ENCODE peak calls at places on chromosomes 11 and 22, in ten cellular contexts. F is AG04450, C is neural progenitor cell, H is transverse colon, K is GM23338, S is endothelial cell of umbilical vein, P is pancreas, Y is MM.1S, W is adrenal gland, G is mucosa of descending colon. U is an unnamed sample.

GRCh38 chr22:30994960-30995359 is 25.9 kb downstream of the TUG1 start:
- DNase-seq in F (no peak), C (no peak), H (no peak), K (no peak), S (no peak), P (no peak), Y (no peak), W (no peak), G (no peak), U (no peak)

GRCh38 chr11:93573184-93573583 is 30.0 kb upstream of the SMCO4 start:
- DNase-seq in F (no peak), C (no peak), H (no peak), K (no peak), S (no peak), P (no peak), Y (no peak), W (no peak), G (no peak), U (no peak)

GRCh38 chr11:106644824-106645223 is 373.5 kb downstream of the GUCY1A2 start:
- DNase-seq in F (no peak), C (no peak), H (no peak), K (no peak), S (no peak), P (no peak), Y (peak), W (no peak), G (no peak), U (peak)

GRCh38 chr11:35390737-35391682 is 28.3 kb downstream of the SLC1A2 start:
- DNase-seq in F (no peak), C (no peak), H (peak), K (no peak), S (no peak), P (peak), Y (no peak), W (no peak), G (peak), U (peak)

GRCh38 chr11:9982127-9982795 is 311.8 kb downstream of the SBF2 start:
- DNase-seq in F (no peak), C (no peak), H (no peak), K (no peak), S (peak), P (no peak), Y (no peak), W (no peak), G (no peak), U (no peak)

GRCh38 chr22:20061481-20061861 is 18.6 kb upstream of the DGCR8 start:
- DNase-seq in F (no peak), C (no peak), H (no peak), K (no peak), S (peak), P (no peak), Y (no peak), W (peak), G (no peak), U (peak)

GRCh38 chr11:32231909-32232493 is 141.1 kb downstream of the RCN1 start:
- DNase-seq in F (no peak), C (peak), H (no peak), K (peak), S (peak), P (no peak), Y (peak), W (no peak), G (no peak), U (peak)

GRCh38 chr11:120304526-120304925 is 20.6 kb upstream of the TLCD5 start:
- DNase-seq in F (no peak), C (no peak), H (no peak), K (no peak), S (no peak), P (no peak), Y (no peak), W (no peak), G (no peak), U (peak)

GRCh38 chr22:31876156-31877035 is 67.9 kb upstream of the YWHAH start:
- DNase-seq in F (no peak), C (no peak), H (no peak), K (no peak), S (no peak), P (no peak), Y (no peak), W (no peak), G (no peak), U (no peak)

GRCh38 chr11:26837154-26837553 is 115.3 kb upstream of the SLC5A12 start:
- DNase-seq in F (no peak), C (no peak), H (no peak), K (no peak), S (no peak), P (no peak), Y (no peak), W (no peak), G (no peak), U (no peak)

GRCh38 chr11:122833133-122833470 is 5.2 kb upstream of the CRTAM start:
- DNase-seq in F (no peak), C (no peak), H (no peak), K (no peak), S (no peak), P (no peak), Y (no peak), W (no peak), G (no peak), U (no peak)

GRCh38 chr11:112268406-112268805 is 7.7 kb upstream of the PLET1 start:
- DNase-seq in F (no peak), C (no peak), H (no peak), K (no peak), S (no peak), P (no peak), Y (no peak), W (no peak), G (no peak), U (no peak)

GRCh38 chr11:112794321-112794720 is 166.9 kb upstream of the NCAM1 start:
- DNase-seq in F (no peak), C (no peak), H (no peak), K (no peak), S (no peak), P (no peak), Y (no peak), W (no peak), G (no peak), U (no peak)

GRCh38 chr11:80281194-80281593 is 840.4 kb upstream of the TENM4 start:
- DNase-seq in F (no peak), C (no peak), H (no peak), K (no peak), S (no peak), P (no peak), Y (no peak), W (no peak), G (no peak), U (no peak)

GRCh38 chr11:84963240-84963639 is 663.9 kb downstream of the DLG2 start:
- DNase-seq in F (no peak), C (no peak), H (no peak), K (peak), S (no peak), P (no peak), Y (no peak), W (no peak), G (no peak), U (no peak)

GRCh38 chr11:119889728-119890280 is 160.8 kb upstream of the NECTIN1 start:
- DNase-seq in F (no peak), C (no peak), H (no peak), K (no peak), S (no peak), P (no peak), Y (no peak), W (no peak), G (no peak), U (no peak)

GRCh38 chr11:114315749-114316368 is 19.7 kb downstream of the NNMT start:
- DNase-seq in F (no peak), C (no peak), H (peak), K (peak), S (peak), P (peak), Y (no peak), W (no peak), G (no peak), U (peak)

GRCh38 chr22:30602049-30602448 is 4.9 kb upstream of the TCN2 start:
- DNase-seq in F (no peak), C (peak), H (no peak), K (peak), S (peak), P (no peak), Y (peak), W (no peak), G (no peak), U (peak)

GRCh38 chr11:32391479-32391878 is 43.9 kb downstream of the WT1 start:
- DNase-seq in F (no peak), C (no peak), H (no peak), K (no peak), S (no peak), P (no peak), Y (no peak), W (no peak), G (no peak), U (no peak)

GRCh38 chr11:65423516-65424199 is 1.1 kb downstream of the NEAT1 start:
- DNase-seq in F (no peak), C (no peak), H (peak), K (no peak), S (peak), P (no peak), Y (no peak), W (peak), G (peak), U (no peak)

GRCh38 chr22:23862103-23862502 is 4.4 kb downstream of the SLC2A11 start:
- DNase-seq in F (no peak), C (peak), H (no peak), K (peak), S (peak), P (no peak), Y (peak), W (no peak), G (no peak), U (peak)

GRCh38 chr22:25207553-25208157 is 8.0 kb downstream of the CRYBB3 start:
- DNase-seq in F (no peak), C (no peak), H (no peak), K (no peak), S (no peak), P (no peak), Y (no peak), W (no peak), G (no peak), U (no peak)

GRCh38 chr11:114438303-114438702 is 964 bp upstream of the REXO2 start:
- DNase-seq in F (no peak), C (peak), H (no peak), K (peak), S (peak), P (no peak), Y (no peak), W (no peak), G (no peak), U (peak)

GRCh38 chr11:27213232-27213660 is 149.8 kb downstream of the CCDC34 start:
- DNase-seq in F (peak), C (peak), H (no peak), K (no peak), S (peak), P (no peak), Y (no peak), W (no peak), G (no peak), U (peak)

GRCh38 chr22:48253573-48253972 is 1491.1 kb downstream of the TBC1D22A start:
- DNase-seq in F (no peak), C (no peak), H (no peak), K (no peak), S (no peak), P (no peak), Y (no peak), W (no peak), G (no peak), U (no peak)

GRCh38 chr11:98495016-98495415 is 525.7 kb upstream of the CNTN5 start:
- DNase-seq in F (no peak), C (no peak), H (no peak), K (peak), S (no peak), P (no peak), Y (no peak), W (no peak), G (no peak), U (no peak)

GRCh38 chr11:66051766-66052663 is at the start of gene SF3B2:
- DNase-seq in F (peak), C (peak), H (peak), K (peak), S (peak), P (peak), Y (peak), W (peak), G (peak), U (peak)

GRCh38 chr11:43532046-43532445 is 148.5 kb upstream of the HSD17B12 start:
- DNase-seq in F (no peak), C (no peak), H (no peak), K (no peak), S (no peak), P (no peak), Y (no peak), W (no peak), G (no peak), U (no peak)

GRCh38 chr22:49645257-49645656 is 182.4 kb downstream of the BRD1 start:
- DNase-seq in F (no peak), C (no peak), H (no peak), K (no peak), S (no peak), P (no peak), Y (no peak), W (no peak), G (no peak), U (no peak)

GRCh38 chr11:29913352-29913751 is 103.5 kb downstream of the KCNA4 start:
- DNase-seq in F (no peak), C (no peak), H (no peak), K (no peak), S (no peak), P (no peak), Y (no peak), W (no peak), G (no peak), U (no peak)

GRCh38 chr11:1295086-1295485 is 14.3 kb downstream of the TOLLIP start:
- DNase-seq in F (no peak), C (no peak), H (peak), K (no peak), S (no peak), P (no peak), Y (no peak), W (peak), G (no peak), U (no peak)

GRCh38 chr11:1292644-1293618 is 16.5 kb downstream of the TOLLIP start:
- DNase-seq in F (no peak), C (no peak), H (peak), K (no peak), S (no peak), P (no peak), Y (no peak), W (no peak), G (no peak), U (no peak)

GRCh38 chr11:1292018-1292643 is 17.3 kb downstream of the TOLLIP start:
- DNase-seq in F (no peak), C (no peak), H (no peak), K (no peak), S (no peak), P (no peak), Y (no peak), W (no peak), G (no peak), U (no peak)

GRCh38 chr11:1295591-1295990 is 13.8 kb downstream of the TOLLIP start:
- DNase-seq in F (no peak), C (no peak), H (no peak), K (no peak), S (no peak), P (no peak), Y (no peak), W (peak), G (no peak), U (no peak)

GRCh38 chr11:1293619-1294015 is 15.8 kb downstream of the TOLLIP start:
- DNase-seq in F (no peak), C (no peak), H (peak), K (no peak), S (no peak), P (no peak), Y (no peak), W (no peak), G (no peak), U (no peak)
- TF ChIP-seq CTCF in F (peak), C (peak), H (no peak), K (peak), S (peak), P (peak), Y (peak), W (no peak), G (no peak), U (no peak)

GRCh38 chr11:63537293-63538101 is 889 bp downstream of the PLAAT4 start:
- DNase-seq in F (no peak), C (no peak), H (peak), K (no peak), S (peak), P (peak), Y (peak), W (peak), G (no peak), U (peak)

GRCh38 chr11:63535734-63536133 is 874 bp upstream of the PLAAT4 start:
- DNase-seq in F (no peak), C (no peak), H (no peak), K (no peak), S (no peak), P (no peak), Y (no peak), W (no peak), G (no peak), U (no peak)

GRCh38 chr11:63534076-63534475 is 2.5 kb upstream of the PLAAT4 start:
- DNase-seq in F (no peak), C (no peak), H (no peak), K (no peak), S (no peak), P (no peak), Y (no peak), W (no peak), G (no peak), U (no peak)

GRCh38 chr11:63534895-63535461 is 1.6 kb upstream of the PLAAT4 start:
- DNase-seq in F (no peak), C (no peak), H (no peak), K (no peak), S (no peak), P (no peak), Y (peak), W (no peak), G (no peak), U (no peak)

GRCh38 chr11:63536669-63537292 is at the start of gene PLAAT4:
- DNase-seq in F (no peak), C (no peak), H (peak), K (no peak), S (peak), P (peak), Y (peak), W (peak), G (no peak), U (peak)
- H3K4me3 ChIP-seq in F (peak), C (no peak), H (peak), K (no peak), S (peak), P (peak), Y (peak), W (peak), G (no peak), U (peak)

DNA sequence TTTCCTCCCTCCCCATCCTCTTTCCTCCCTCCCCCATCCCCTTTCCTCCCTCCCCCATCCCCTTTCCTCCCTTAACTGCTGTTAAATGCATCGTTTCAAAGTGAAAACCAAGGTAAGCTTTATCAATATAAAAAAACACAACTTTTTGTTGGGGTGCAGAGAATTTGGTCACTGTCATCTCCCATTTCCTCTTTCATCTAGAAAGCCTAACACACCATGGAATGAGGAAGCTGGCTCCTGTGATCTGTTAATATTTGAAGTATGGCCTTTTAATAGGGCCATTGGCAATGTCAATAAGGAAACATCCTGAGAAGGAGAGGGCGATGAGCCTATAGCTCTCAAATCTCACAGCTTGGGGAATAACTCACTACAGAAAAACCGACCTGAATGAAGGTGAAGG is 7.0 kb downstream of the EXPH5 start:
- DNase-seq in F (no peak), C (no peak), H (no peak), K (no peak), S (no peak), P (no peak), Y (no peak), W (no peak), G (no peak), U (no peak)
- TF ChIP-seq CTCF in F (no peak), C (no peak), H (no peak), K (no peak), S (no peak), P (no peak), Y (no peak), W (no peak), G (no peak), U (no peak)

GRCh38 chr11:47860526-47860925 is 12.4 kb upstream of the NUP160 start:
- DNase-seq in F (no peak), C (no peak), H (no peak), K (no peak), S (no peak), P (no peak), Y (no peak), W (no peak), G (no peak), U (no peak)
- H3K4me3 ChIP-seq in F (no peak), C (no peak), H (no peak), K (no peak), S (no peak), P (no peak), Y (no peak), W (no peak), G (no peak), U (no peak)

DNA sequence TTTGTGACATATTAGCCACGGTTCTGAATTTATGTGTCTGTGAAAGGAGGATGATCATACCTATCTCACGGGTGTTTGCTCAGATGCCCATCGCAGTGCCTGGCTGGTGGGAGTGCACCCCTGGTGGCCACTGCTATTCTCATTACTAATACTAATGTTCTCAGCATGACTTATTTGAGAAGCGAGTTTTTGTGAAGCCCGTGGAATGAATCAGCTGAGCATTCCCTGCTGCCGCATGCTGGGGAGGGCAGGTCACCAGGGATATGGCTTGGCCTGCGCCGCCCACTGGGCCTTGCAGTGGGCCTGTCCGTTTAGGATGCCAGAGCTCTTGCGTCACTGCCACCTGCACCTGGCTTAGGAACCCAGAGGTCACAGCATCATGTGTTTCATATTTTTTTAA is 16.8 kb downstream of the CTTN start:
- DNase-seq in F (no peak), C (no peak), H (no peak), K (no peak), S (no peak), P (no peak), Y (no peak), W (no peak), G (no peak), U (peak)
- TF ChIP-seq CTCF in F (peak), C (peak), H (no peak), K (peak), S (peak), P (no peak), Y (no peak), W (no peak), G (no peak), U (peak)

GRCh38 chr22:22741843-22742242 is 97.4 kb downstream of the GGTLC2 start:
- DNase-seq in F (no peak), C (no peak), H (no peak), K (no peak), S (no peak), P (no peak), Y (no peak), W (no peak), G (no peak), U (no peak)

GRCh38 chr22:22738959-22739585 is 94.7 kb downstream of the GGTLC2 start:
- DNase-seq in F (no peak), C (no peak), H (no peak), K (no peak), S (no peak), P (no peak), Y (no peak), W (no peak), G (no peak), U (no peak)

GRCh38 chr22:22742641-22743040 is 98.2 kb downstream of the GGTLC2 start:
- DNase-seq in F (no peak), C (no peak), H (no peak), K (no peak), S (no peak), P (no peak), Y (no peak), W (no peak), G (no peak), U (no peak)

GRCh38 chr22:22743128-22743760 is 98.8 kb downstream of the GGTLC2 start:
- DNase-seq in F (no peak), C (no peak), H (no peak), K (no peak), S (no peak), P (no peak), Y (no peak), W (no peak), G (no peak), U (no peak)

GRCh38 chr22:22740560-22741276 is 96.3 kb downstream of the GGTLC2 start:
- DNase-seq in F (no peak), C (no peak), H (no peak), K (no peak), S (no peak), P (no peak), Y (no peak), W (no peak), G (no peak), U (no peak)
- H3K4me3 ChIP-seq in F (no peak), C (no peak), H (no peak), K (no peak), S (no peak), P (no peak), Y (no peak), W (no peak), G (no peak), U (no peak)

GRCh38 chr11:559020-559620 is 1.4 kb downstream of the LMNTD2 start:
- DNase-seq in F (no peak), C (no peak), H (no peak), K (peak), S (no peak), P (no peak), Y (peak), W (no peak), G (peak), U (no peak)
- TF ChIP-seq CTCF in F (no peak), C (no peak), H (no peak), K (peak), S (no peak), P (no peak), Y (peak), W (no peak), G (no peak), U (no peak)

U was measured in fibroblast of pulmonary artery.